ENCODE peak calls at places on chromosomes 13 and 19, in ten cellular contexts. One of them, this sample, is unnamed.

GRCh38 chr13:73984949-73985691 is 149.1 kb downstream of the KLF12 start:
- DNase-seq in tibial nerve: no peak
- DNase-seq in astrocyte: no peak
- DNase-seq in tibial artery: no peak
- DNase-seq in cardiac muscle cell: peak; percentile 57
- DNase-seq in heart left ventricle: no peak
- DNase-seq in body of pancreas: no peak
- DNase-seq in heart right ventricle: peak; percentile 29
- DNase-seq in GM23248: no peak
- DNase-seq in IMR-90: no peak
- DNase-seq in this sample: no peak

GRCh38 chr19:3276341-3276799 is 51.9 kb downstream of the CELF5 start:
- DNase-seq in tibial artery: no peak
- DNase-seq in astrocyte: no peak
- DNase-seq in cardiac muscle cell: no peak
- DNase-seq in IMR-90: no peak
- DNase-seq in heart left ventricle: no peak
- DNase-seq in heart right ventricle: no peak
- DNase-seq in body of pancreas: peak; percentile 52
- DNase-seq in GM23248: no peak
- DNase-seq in tibial nerve: no peak
- DNase-seq in this sample: no peak

GRCh38 chr19:34998777-34999497 is 1.2 kb upstream of the GRAMD1A start:
- DNase-seq in tibial nerve: no peak
- DNase-seq in GM23248: no peak
- DNase-seq in body of pancreas: no peak
- DNase-seq in tibial artery: peak; percentile 59
- DNase-seq in cardiac muscle cell: peak; percentile 73
- DNase-seq in heart right ventricle: no peak
- DNase-seq in IMR-90: no peak
- DNase-seq in heart left ventricle: peak; percentile 72
- DNase-seq in astrocyte: no peak
- DNase-seq in this sample: no peak

GRCh38 chr13:94739235-94739634 is 26.9 kb upstream of the SOX21 start:
- DNase-seq in GM23248: no peak
- DNase-seq in IMR-90: no peak
- DNase-seq in body of pancreas: no peak
- DNase-seq in heart right ventricle: no peak
- DNase-seq in tibial artery: no peak
- DNase-seq in heart left ventricle: no peak
- DNase-seq in tibial nerve: no peak
- DNase-seq in cardiac muscle cell: no peak
- DNase-seq in astrocyte: no peak
- DNase-seq in this sample: no peak

GRCh38 chr13:67267136-67267535 is 37.0 kb upstream of the PCDH9 start:
- DNase-seq in GM23248: peak; percentile 12
- DNase-seq in heart right ventricle: no peak
- DNase-seq in tibial artery: no peak
- DNase-seq in body of pancreas: no peak
- DNase-seq in astrocyte: peak; percentile 72
- DNase-seq in IMR-90: peak; percentile 35
- DNase-seq in cardiac muscle cell: no peak
- DNase-seq in tibial nerve: no peak
- DNase-seq in heart left ventricle: no peak
- DNase-seq in this sample: no peak

GRCh38 chr13:52984881-52985363 is 43.7 kb upstream of the OLFM4 start:
- DNase-seq in tibial nerve: no peak
- DNase-seq in astrocyte: no peak
- DNase-seq in heart right ventricle: no peak
- DNase-seq in cardiac muscle cell: no peak
- DNase-seq in IMR-90: no peak
- DNase-seq in body of pancreas: no peak
- DNase-seq in heart left ventricle: no peak
- DNase-seq in GM23248: no peak
- DNase-seq in tibial artery: no peak
- DNase-seq in this sample: peak; percentile 32

GRCh38 chr13:109213714-109214113 is 572.7 kb downstream of the IRS2 start:
- DNase-seq in GM23248: no peak
- DNase-seq in IMR-90: no peak
- DNase-seq in body of pancreas: no peak
- DNase-seq in astrocyte: no peak
- DNase-seq in cardiac muscle cell: no peak
- DNase-seq in tibial nerve: no peak
- DNase-seq in heart left ventricle: no peak
- DNase-seq in heart right ventricle: no peak
- DNase-seq in tibial artery: no peak
- DNase-seq in this sample: no peak

GRCh38 chr13:55577082-55577846 is 1563.5 kb upstream of the PRR20A start:
- DNase-seq in tibial nerve: no peak
- DNase-seq in GM23248: no peak
- DNase-seq in heart right ventricle: no peak
- DNase-seq in cardiac muscle cell: peak; percentile 14
- DNase-seq in heart left ventricle: no peak
- DNase-seq in IMR-90: no peak
- DNase-seq in tibial artery: no peak
- DNase-seq in astrocyte: no peak
- DNase-seq in body of pancreas: no peak
- DNase-seq in this sample: no peak

GRCh38 chr19:41206926-41207750 is 11.9 kb upstream of the AXL start:
- DNase-seq in IMR-90: no peak
- DNase-seq in cardiac muscle cell: no peak
- DNase-seq in body of pancreas: no peak
- DNase-seq in tibial artery: peak; percentile 97
- DNase-seq in astrocyte: no peak
- DNase-seq in GM23248: peak; percentile 60
- DNase-seq in heart left ventricle: peak; percentile 85
- DNase-seq in heart right ventricle: peak; percentile 84
- DNase-seq in tibial nerve: peak; percentile 90
- DNase-seq in this sample: no peak

DNA sequence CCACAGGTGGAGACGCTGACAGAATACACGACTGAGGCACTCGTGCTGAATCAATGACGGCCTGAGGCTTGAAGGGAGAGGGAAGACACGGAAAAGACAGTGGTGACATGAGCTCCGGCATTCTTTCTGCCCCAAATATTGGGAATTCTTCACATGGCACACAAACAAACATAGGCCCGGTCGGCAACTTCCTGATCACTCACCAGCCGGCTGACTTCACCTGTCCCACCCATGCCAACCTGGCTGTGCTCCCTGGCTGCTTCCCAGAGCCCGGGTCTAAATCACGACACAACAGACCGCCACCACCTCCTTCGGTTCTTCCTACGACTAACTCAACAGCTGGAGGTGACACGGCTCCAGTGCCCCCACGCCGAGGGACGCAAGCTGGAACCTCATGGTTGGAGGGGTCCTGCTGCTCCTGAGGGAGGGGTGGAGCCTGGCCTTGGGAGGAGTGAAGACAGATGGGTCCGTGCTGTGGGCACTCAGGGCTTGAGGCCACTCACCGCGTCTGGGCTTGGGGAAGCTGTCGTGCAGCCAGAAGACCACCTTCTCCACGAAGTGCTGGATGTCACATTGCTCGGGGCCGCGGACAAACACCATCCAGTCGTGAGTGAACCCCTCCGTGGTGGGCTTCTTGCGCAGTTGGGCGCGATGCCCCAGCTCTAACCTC is 9.6 kb downstream of the MLLT1 start:
- DNase-seq in body of pancreas: no peak
- DNase-seq in tibial nerve: no peak
- DNase-seq in heart right ventricle: no peak
- DNase-seq in IMR-90: no peak
- DNase-seq in heart left ventricle: no peak
- DNase-seq in tibial artery: no peak
- DNase-seq in GM23248: no peak
- DNase-seq in cardiac muscle cell: no peak
- DNase-seq in astrocyte: no peak
- DNase-seq in this sample: no peak
- H3K4me1 ChIP-seq in body of pancreas: peaks cover 54% of the 10 kb centered on the region
- H3K4me1 ChIP-seq in tibial nerve: peaks cover 43% of the 10 kb centered on the region
- H3K4me1 ChIP-seq in heart right ventricle: peaks cover 47% of the 10 kb centered on the region
- H3K4me1 ChIP-seq in IMR-90: peaks cover 41% of the 10 kb centered on the region
- H3K4me1 ChIP-seq in heart left ventricle: peaks cover 51% of the 10 kb centered on the region
- H3K4me1 ChIP-seq in tibial artery: peaks cover 1% of the 10 kb centered on the region
- H3K4me1 ChIP-seq in GM23248: peaks cover 47% of the 10 kb centered on the region
- H3K4me1 ChIP-seq in cardiac muscle cell: peaks cover 73% of the 10 kb centered on the region
- H3K4me1 ChIP-seq in astrocyte: peaks cover 45% of the 10 kb centered on the region
- H3K4me1 ChIP-seq in this sample: no peaks in the 10 kb centered on the region

GRCh38 chr19:49859838-49860715 is 7.3 kb downstream of the PNKP start:
- DNase-seq in GM23248: no peak
- DNase-seq in heart left ventricle: no peak
- DNase-seq in cardiac muscle cell: no peak
- DNase-seq in tibial nerve: no peak
- DNase-seq in astrocyte: no peak
- DNase-seq in heart right ventricle: no peak
- DNase-seq in tibial artery: no peak
- DNase-seq in body of pancreas: no peak
- DNase-seq in IMR-90: no peak
- DNase-seq in this sample: no peak
- H3K4me1 ChIP-seq in GM23248: peaks cover 6% of the 10 kb centered on the region
- H3K4me1 ChIP-seq in heart left ventricle: peaks cover 6% of the 10 kb centered on the region
- H3K4me1 ChIP-seq in cardiac muscle cell: peaks cover 12% of the 10 kb centered on the region
- H3K4me1 ChIP-seq in tibial nerve: peaks cover 15% of the 10 kb centered on the region
- H3K4me1 ChIP-seq in astrocyte: peaks cover 33% of the 10 kb centered on the region
- H3K4me1 ChIP-seq in heart right ventricle: peaks cover 2% of the 10 kb centered on the region
- H3K4me1 ChIP-seq in tibial artery: no peaks in the 10 kb centered on the region
- H3K4me1 ChIP-seq in body of pancreas: peaks cover 4% of the 10 kb centered on the region
- H3K4me1 ChIP-seq in IMR-90: peaks cover 11% of the 10 kb centered on the region
- H3K4me1 ChIP-seq in this sample: peaks cover 3% of the 10 kb centered on the region

GRCh38 chr19:56113071-56113632 is 7.9 kb downstream of the ZNF787 start:
- DNase-seq in heart right ventricle: no peak
- DNase-seq in cardiac muscle cell: no peak
- DNase-seq in heart left ventricle: no peak
- DNase-seq in tibial artery: no peak
- DNase-seq in body of pancreas: no peak
- DNase-seq in astrocyte: no peak
- DNase-seq in GM23248: no peak
- DNase-seq in IMR-90: no peak
- DNase-seq in tibial nerve: no peak
- DNase-seq in this sample: no peak

GRCh38 chr19:56115490-56115889 is 5.6 kb downstream of the ZNF787 start:
- DNase-seq in heart right ventricle: no peak
- DNase-seq in IMR-90: no peak
- DNase-seq in astrocyte: no peak
- DNase-seq in heart left ventricle: no peak
- DNase-seq in body of pancreas: no peak
- DNase-seq in cardiac muscle cell: no peak
- DNase-seq in tibial artery: no peak
- DNase-seq in tibial nerve: no peak
- DNase-seq in GM23248: no peak
- DNase-seq in this sample: no peak

GRCh38 chr19:56116606-56117005 is 4.5 kb downstream of the ZNF787 start:
- DNase-seq in tibial artery: no peak
- DNase-seq in body of pancreas: no peak
- DNase-seq in cardiac muscle cell: no peak
- DNase-seq in GM23248: no peak
- DNase-seq in heart right ventricle: no peak
- DNase-seq in tibial nerve: no peak
- DNase-seq in IMR-90: no peak
- DNase-seq in heart left ventricle: no peak
- DNase-seq in astrocyte: no peak
- DNase-seq in this sample: no peak

GRCh38 chr19:56114051-56114694 is 6.9 kb downstream of the ZNF787 start:
- DNase-seq in IMR-90: no peak
- DNase-seq in cardiac muscle cell: no peak
- DNase-seq in tibial nerve: no peak
- DNase-seq in tibial artery: no peak
- DNase-seq in GM23248: no peak
- DNase-seq in heart right ventricle: no peak
- DNase-seq in body of pancreas: no peak
- DNase-seq in astrocyte: no peak
- DNase-seq in heart left ventricle: no peak
- DNase-seq in this sample: no peak

DNA sequence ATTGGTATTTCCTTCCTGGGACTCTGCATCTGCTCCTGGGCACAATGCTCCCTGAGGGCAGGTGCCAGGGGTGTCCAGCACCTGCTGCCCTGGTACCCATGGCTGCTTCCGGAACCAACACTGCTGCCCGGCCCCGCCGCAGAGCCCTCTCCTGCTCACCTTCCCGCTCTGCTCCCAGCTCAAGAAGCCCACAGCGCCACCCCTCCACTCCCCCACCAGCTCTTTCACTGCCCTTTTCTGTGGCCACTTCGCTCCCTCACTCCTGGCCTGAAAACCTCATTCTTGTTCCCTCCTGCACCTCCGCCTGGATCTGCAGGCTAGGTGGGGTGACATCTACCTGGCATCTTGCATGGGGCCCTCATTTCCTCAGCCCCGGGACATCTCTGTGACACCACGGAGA is 6.4 kb downstream of the ZNF787 start:
- DNase-seq in cardiac muscle cell: no peak
- DNase-seq in body of pancreas: no peak
- DNase-seq in heart right ventricle: no peak
- DNase-seq in tibial nerve: no peak
- DNase-seq in IMR-90: no peak
- DNase-seq in heart left ventricle: no peak
- DNase-seq in GM23248: no peak
- DNase-seq in tibial artery: no peak
- DNase-seq in astrocyte: no peak
- DNase-seq in this sample: no peak
- H3K4me1 ChIP-seq in cardiac muscle cell: peaks cover 56% of the 10 kb centered on the region
- H3K4me1 ChIP-seq in body of pancreas: peaks cover 87% of the 10 kb centered on the region
- H3K4me1 ChIP-seq in heart right ventricle: peaks cover 81% of the 10 kb centered on the region
- H3K4me1 ChIP-seq in tibial nerve: peaks cover 59% of the 10 kb centered on the region
- H3K4me1 ChIP-seq in IMR-90: peaks cover 26% of the 10 kb centered on the region
- H3K4me1 ChIP-seq in heart left ventricle: peaks cover 75% of the 10 kb centered on the region
- H3K4me1 ChIP-seq in GM23248: peaks cover 11% of the 10 kb centered on the region
- H3K4me1 ChIP-seq in tibial artery: no peaks in the 10 kb centered on the region
- H3K4me1 ChIP-seq in astrocyte: peaks cover 15% of the 10 kb centered on the region
- H3K4me1 ChIP-seq in this sample: peaks cover 53% of the 10 kb centered on the region

DNA sequence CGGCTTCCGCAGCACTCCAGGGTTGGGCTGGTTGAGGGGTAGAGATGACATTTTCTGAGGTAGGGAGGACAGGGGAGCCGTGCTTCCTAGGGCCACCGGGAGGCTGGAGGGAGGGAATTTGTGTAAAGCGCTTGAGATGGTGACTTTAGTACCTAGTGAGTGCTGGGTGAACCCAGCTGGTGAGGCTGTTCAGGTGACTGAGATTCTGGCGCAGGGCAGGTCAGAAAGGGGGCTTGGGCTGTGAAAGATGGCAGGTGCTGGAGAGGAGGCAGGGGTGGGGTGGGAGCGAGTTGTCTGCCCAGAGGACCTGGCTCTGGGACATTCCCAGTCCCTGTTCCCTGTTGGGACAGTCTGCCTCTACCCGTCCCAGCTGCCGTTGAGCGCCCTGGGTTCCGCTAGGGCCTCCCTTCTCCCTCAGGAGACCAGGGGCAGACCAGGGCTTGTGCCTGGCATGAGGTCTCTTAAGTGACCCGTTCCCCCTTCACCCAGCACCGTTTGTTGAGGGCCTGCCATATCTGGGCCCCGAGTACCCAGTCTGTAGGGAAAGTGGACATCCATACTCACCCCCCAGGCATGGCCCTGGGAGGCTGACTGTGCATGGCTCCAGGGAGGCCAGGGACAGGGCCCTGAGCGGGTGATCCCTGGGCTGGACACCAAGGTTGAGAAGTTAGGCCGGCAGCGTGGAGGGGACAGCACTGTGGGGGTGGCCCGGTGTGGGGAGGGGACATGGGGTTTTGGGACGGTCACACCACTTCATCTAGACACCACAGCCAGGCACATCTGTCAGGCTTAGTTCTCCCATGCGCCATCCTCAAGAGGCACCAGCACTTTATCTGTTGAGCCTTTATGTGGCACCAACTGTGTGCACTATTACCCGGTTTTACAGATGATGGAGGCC is 5.0 kb downstream of the PTOV1 start:
- DNase-seq in cardiac muscle cell: no peak
- DNase-seq in IMR-90: no peak
- DNase-seq in heart right ventricle: no peak
- DNase-seq in tibial artery: no peak
- DNase-seq in tibial nerve: no peak
- DNase-seq in GM23248: no peak
- DNase-seq in astrocyte: no peak
- DNase-seq in heart left ventricle: no peak
- DNase-seq in body of pancreas: no peak
- DNase-seq in this sample: no peak
- H3K4me1 ChIP-seq in cardiac muscle cell: peaks cover 10% of the 10 kb centered on the region
- H3K4me1 ChIP-seq in IMR-90: peaks cover 20% of the 10 kb centered on the region
- H3K4me1 ChIP-seq in heart right ventricle: peaks cover 22% of the 10 kb centered on the region
- H3K4me1 ChIP-seq in tibial artery: no peaks in the 10 kb centered on the region
- H3K4me1 ChIP-seq in tibial nerve: peaks cover 22% of the 10 kb centered on the region
- H3K4me1 ChIP-seq in GM23248: peaks cover 10% of the 10 kb centered on the region
- H3K4me1 ChIP-seq in astrocyte: peaks cover 47% of the 10 kb centered on the region
- H3K4me1 ChIP-seq in heart left ventricle: peaks cover 11% of the 10 kb centered on the region
- H3K4me1 ChIP-seq in body of pancreas: peaks cover 28% of the 10 kb centered on the region
- H3K4me1 ChIP-seq in this sample: peaks cover 22% of the 10 kb centered on the region